ENCODE peak calls at places on chromosomes 12 and 14, in six cellular contexts. A is NCI-H1417, H is H54, C is NCI-H345, F is AG09309, G is RWPE1. B is an unnamed sample.

GRCh38 chr12:22287776-22288621 is 46.5 kb downstream of the ST8SIA1 start:
- DNase-seq in C (peak; percentile 27), H (no peak), A (peak; percentile 24), F (no peak), G (no peak), B (no peak)

GRCh38 chr12:103382119-103382518 is 113.6 kb downstream of the C12orf42 start:
- DNase-seq in C (no peak), A (no peak), H (no peak), F (no peak), G (no peak), B (no peak)

GRCh38 chr12:53591301-53592206 is 34.6 kb downstream of the ATF7 start:
- DNase-seq in H (no peak), G (no peak), A (no peak), F (no peak), C (no peak), B (no peak)

GRCh38 chr14:91146661-91147060 is 32.8 kb downstream of the DGLUCY start:
- DNase-seq in G (no peak), H (no peak), A (no peak), F (no peak), C (no peak), B (no peak)

GRCh38 chr12:108271951-108272729 is 67.0 kb downstream of the CMKLR1 start:
- DNase-seq in C (no peak), H (no peak), F (no peak), A (no peak), G (no peak), B (no peak)

GRCh38 chr12:70535896-70536374 is 101.3 kb downstream of the PTPRB start:
- DNase-seq in H (no peak), G (no peak), F (no peak), C (no peak), A (peak; percentile 6), B (no peak)

GRCh38 chr12:94057262-94058151 is 90.9 kb upstream of the PLXNC1 start:
- DNase-seq in G (no peak), A (no peak), H (no peak), F (no peak), C (no peak), B (no peak)

GRCh38 chr12:123237646-123238329 is 4.6 kb downstream of the MTRFR start:
- DNase-seq in H (no peak), A (peak; percentile 38), G (peak; percentile 36), C (peak; percentile 32), F (peak; percentile 23), B (peak; percentile 69)

GRCh38 chr14:104085032-104085888 is at the start of gene ASPG:
- DNase-seq in A (no peak), F (no peak), H (no peak), C (no peak), G (peak; percentile 35), B (no peak)

GRCh38 chr12:74537707-74538385 is at the start of gene ATXN7L3B:
- DNase-seq in G (peak; percentile 93), H (peak; percentile 83), A (peak; percentile 100), F (peak; percentile 69), C (peak; percentile 97), B (peak; percentile 96)

GRCh38 chr12:95790025-95790911 is at the start of gene NTN4:
- DNase-seq in G (peak; percentile 28), C (peak; percentile 35), F (no peak), H (no peak), A (peak; percentile 65), B (peak; percentile 5)

GRCh38 chr12:123937707-123938600 is 34.7 kb downstream of the CCDC92 start:
- DNase-seq in H (no peak), A (no peak), C (no peak), G (no peak), F (no peak), B (peak; percentile 61)

GRCh38 chr12:46364777-46365580 is 7.6 kb downstream of the SLC38A2 start:
- DNase-seq in F (no peak), A (no peak), C (no peak), H (no peak), G (no peak), B (no peak)

GRCh38 chr12:12724421-12725085 is 7.4 kb downstream of the CDKN1B start:
- DNase-seq in H (no peak), A (peak; percentile 76), G (no peak), F (no peak), C (peak; percentile 45), B (no peak)

GRCh38 chr12:53327435-53328042 is 6.1 kb upstream of the AAAS start:
- DNase-seq in H (no peak), A (no peak), G (no peak), C (no peak), F (no peak), B (no peak)

GRCh38 chr12:96445743-96446655 is 43.4 kb upstream of the CFAP54 start:
- DNase-seq in F (peak; percentile 70), H (peak; percentile 35), G (peak; percentile 63), A (no peak), C (no peak), B (peak; percentile 70)

GRCh38 chr12:54935235-54935951 is 49.2 kb downstream of the TESPA1 start:
- DNase-seq in H (peak; percentile 39), F (peak; percentile 74), G (peak; percentile 96), C (peak; percentile 4), A (no peak), B (peak; percentile 22)

GRCh38 chr14:62213516-62213915 is 451.3 kb downstream of the SNAPC1 start:
- DNase-seq in A (no peak), G (peak; percentile 13), C (no peak), H (no peak), F (no peak), B (no peak)

GRCh38 chr12:15752780-15753179 is 36.4 kb downstream of the EPS8 start:
- DNase-seq in F (peak; percentile 16), A (no peak), C (no peak), H (no peak), G (no peak), B (no peak)

GRCh38 chr12:116138380-116138779 is 139.1 kb downstream of the MED13L start:
- DNase-seq in C (no peak), F (no peak), G (no peak), H (no peak), A (no peak), B (no peak)

GRCh38 chr12:106309671-106310313 is 7.3 kb downstream of the TCP11L2 start:
- DNase-seq in G (peak; percentile 32), C (no peak), H (peak; percentile 15), F (peak; percentile 48), A (no peak), B (no peak)

GRCh38 chr14:76936483-76936882 is 92.0 kb downstream of the IRF2BPL start:
- DNase-seq in H (no peak), C (no peak), F (no peak), A (no peak), G (no peak), B (no peak)

GRCh38 chr12:97595423-97595822 is 132.8 kb downstream of the RMST start:
- DNase-seq in G (no peak), H (no peak), A (peak; percentile 10), F (no peak), C (no peak), B (no peak)

GRCh38 chr12:51866324-51866723 is 17.8 kb upstream of the FIGNL2 start:
- DNase-seq in F (no peak), G (no peak), H (no peak), A (no peak), C (no peak), B (no peak)

GRCh38 chr12:52521581-52522266 is 1.5 kb upstream of the KRT5 start:
- DNase-seq in A (no peak), C (no peak), H (no peak), F (no peak), G (peak; percentile 53), B (no peak)

GRCh38 chr12:101740980-101741379 is 1.7 kb upstream of the SYCP3 start:
- DNase-seq in F (no peak), A (no peak), H (no peak), G (no peak), C (no peak), B (no peak)

GRCh38 chr12:6091786-6092566 is 32.5 kb downstream of the VWF start:
- DNase-seq in A (no peak), C (no peak), H (no peak), G (no peak), F (no peak), B (no peak)